ENCODE peak calls at places on chromosomes 5 and 9, in eight cellular contexts. One of them, this sample, is unnamed.

GRCh38 chr9:114291886-114292590 is 30.9 kb upstream of the ORM1 start:
- DNase-seq in fibroblast of lung: no peak
- DNase-seq in upper lobe of left lung: peak; percentile 4
- DNase-seq in psoas muscle: peak; percentile 12
- DNase-seq in iPS DF 6.9: no peak
- DNase-seq in mesenchymal stem cell: no peak
- DNase-seq in tibial nerve: peak; percentile 8
- DNase-seq in GM23338: no peak
- DNase-seq in this sample: peak; percentile 12

GRCh38 chr5:89556215-89557009 is 673.4 kb upstream of the MEF2C start:
- DNase-seq in upper lobe of left lung: no peak
- DNase-seq in tibial nerve: no peak
- DNase-seq in fibroblast of lung: peak; percentile 68
- DNase-seq in mesenchymal stem cell: peak; percentile 68
- DNase-seq in iPS DF 6.9: no peak
- DNase-seq in psoas muscle: no peak
- DNase-seq in GM23338: no peak
- DNase-seq in this sample: no peak

GRCh38 chr5:67639311-67639710 is 442.7 kb upstream of the CD180 start:
- DNase-seq in iPS DF 6.9: no peak
- DNase-seq in fibroblast of lung: no peak
- DNase-seq in upper lobe of left lung: no peak
- DNase-seq in mesenchymal stem cell: no peak
- DNase-seq in GM23338: peak; percentile 15
- DNase-seq in psoas muscle: peak; percentile 77
- DNase-seq in tibial nerve: peak; percentile 55
- DNase-seq in this sample: no peak

GRCh38 chr5:101163088-101163487 is 260.0 kb upstream of the ST8SIA4 start:
- DNase-seq in mesenchymal stem cell: no peak
- DNase-seq in iPS DF 6.9: no peak
- DNase-seq in tibial nerve: no peak
- DNase-seq in fibroblast of lung: no peak
- DNase-seq in GM23338: no peak
- DNase-seq in upper lobe of left lung: no peak
- DNase-seq in psoas muscle: no peak
- DNase-seq in this sample: no peak

GRCh38 chr9:116979461-116979860 is 292.4 kb downstream of the TRIM32 start:
- DNase-seq in psoas muscle: no peak
- DNase-seq in tibial nerve: no peak
- DNase-seq in iPS DF 6.9: no peak
- DNase-seq in upper lobe of left lung: no peak
- DNase-seq in fibroblast of lung: no peak
- DNase-seq in mesenchymal stem cell: no peak
- DNase-seq in GM23338: peak; percentile 40
- DNase-seq in this sample: no peak

GRCh38 chr5:83776437-83777031 is 55.9 kb upstream of the HAPLN1 start:
- DNase-seq in upper lobe of left lung: no peak
- DNase-seq in mesenchymal stem cell: no peak
- DNase-seq in tibial nerve: no peak
- DNase-seq in GM23338: no peak
- DNase-seq in psoas muscle: no peak
- DNase-seq in fibroblast of lung: no peak
- DNase-seq in iPS DF 6.9: no peak
- DNase-seq in this sample: no peak

GRCh38 chr5:178215263-178216002 is 11.1 kb downstream of the HNRNPAB start:
- DNase-seq in upper lobe of left lung: no peak
- DNase-seq in GM23338: no peak
- DNase-seq in psoas muscle: no peak
- DNase-seq in mesenchymal stem cell: no peak
- DNase-seq in tibial nerve: no peak
- DNase-seq in fibroblast of lung: no peak
- DNase-seq in iPS DF 6.9: no peak
- DNase-seq in this sample: no peak

GRCh38 chr5:143197260-143197656 is 206.2 kb downstream of the NR3C1 start:
- DNase-seq in GM23338: no peak
- DNase-seq in upper lobe of left lung: no peak
- DNase-seq in psoas muscle: no peak
- DNase-seq in mesenchymal stem cell: no peak
- DNase-seq in tibial nerve: no peak
- DNase-seq in fibroblast of lung: no peak
- DNase-seq in iPS DF 6.9: no peak
- DNase-seq in this sample: no peak

GRCh38 chr9:96486351-96487029 is 36.5 kb downstream of the HABP4 start:
- DNase-seq in tibial nerve: peak; percentile 54
- DNase-seq in upper lobe of left lung: peak; percentile 70
- DNase-seq in mesenchymal stem cell: peak; percentile 78
- DNase-seq in psoas muscle: peak; percentile 79
- DNase-seq in fibroblast of lung: peak; percentile 75
- DNase-seq in GM23338: no peak
- DNase-seq in iPS DF 6.9: no peak
- DNase-seq in this sample: peak; percentile 79

GRCh38 chr9:89448381-89448780 is 49.5 kb downstream of the SEMA4D start:
- DNase-seq in GM23338: no peak
- DNase-seq in iPS DF 6.9: no peak
- DNase-seq in upper lobe of left lung: no peak
- DNase-seq in tibial nerve: no peak
- DNase-seq in fibroblast of lung: no peak
- DNase-seq in psoas muscle: no peak
- DNase-seq in mesenchymal stem cell: no peak
- DNase-seq in this sample: no peak

GRCh38 chr5:158769079-158769478 is 330.6 kb downstream of the EBF1 start:
- DNase-seq in psoas muscle: no peak
- DNase-seq in fibroblast of lung: no peak
- DNase-seq in GM23338: no peak
- DNase-seq in iPS DF 6.9: no peak
- DNase-seq in tibial nerve: no peak
- DNase-seq in upper lobe of left lung: no peak
- DNase-seq in mesenchymal stem cell: no peak
- DNase-seq in this sample: no peak

GRCh38 chr5:149297340-149298023 is 25.8 kb downstream of the AFAP1L1 start:
- DNase-seq in psoas muscle: no peak
- DNase-seq in tibial nerve: no peak
- DNase-seq in fibroblast of lung: no peak
- DNase-seq in iPS DF 6.9: no peak
- DNase-seq in mesenchymal stem cell: peak; percentile 25
- DNase-seq in GM23338: no peak
- DNase-seq in upper lobe of left lung: no peak
- DNase-seq in this sample: no peak

GRCh38 chr9:81787747-81788632 is 98.6 kb upstream of the TLE1 start:
- DNase-seq in fibroblast of lung: peak; percentile 91
- DNase-seq in tibial nerve: no peak
- DNase-seq in upper lobe of left lung: no peak
- DNase-seq in GM23338: no peak
- DNase-seq in psoas muscle: peak; percentile 54
- DNase-seq in iPS DF 6.9: no peak
- DNase-seq in mesenchymal stem cell: peak; percentile 90
- DNase-seq in this sample: peak; percentile 55

GRCh38 chr9:4297795-4298254 is 2.0 kb downstream of the GLIS3 start:
- DNase-seq in mesenchymal stem cell: peak; percentile 84
- DNase-seq in upper lobe of left lung: peak; percentile 78
- DNase-seq in psoas muscle: peak; percentile 86
- DNase-seq in iPS DF 6.9: no peak
- DNase-seq in GM23338: peak; percentile 89
- DNase-seq in fibroblast of lung: peak; percentile 81
- DNase-seq in tibial nerve: peak; percentile 16
- DNase-seq in this sample: peak; percentile 75

GRCh38 chr5:52804359-52804758 is 16.6 kb downstream of the ITGA1 start:
- DNase-seq in fibroblast of lung: peak; percentile 24
- DNase-seq in GM23338: no peak
- DNase-seq in psoas muscle: no peak
- DNase-seq in upper lobe of left lung: no peak
- DNase-seq in mesenchymal stem cell: peak; percentile 51
- DNase-seq in tibial nerve: no peak
- DNase-seq in iPS DF 6.9: no peak
- DNase-seq in this sample: no peak

GRCh38 chr5:52801329-52801728 is 13.6 kb downstream of the ITGA1 start:
- DNase-seq in fibroblast of lung: peak; percentile 25
- DNase-seq in psoas muscle: no peak
- DNase-seq in iPS DF 6.9: no peak
- DNase-seq in tibial nerve: no peak
- DNase-seq in mesenchymal stem cell: peak; percentile 60
- DNase-seq in GM23338: peak; percentile 31
- DNase-seq in upper lobe of left lung: peak; percentile 22
- DNase-seq in this sample: no peak

GRCh38 chr5:52799983-52800393 is 12.3 kb downstream of the ITGA1 start:
- DNase-seq in psoas muscle: peak; percentile 98
- DNase-seq in mesenchymal stem cell: peak; percentile 96
- DNase-seq in iPS DF 6.9: peak; percentile 76
- DNase-seq in GM23338: peak; percentile 93
- DNase-seq in tibial nerve: peak; percentile 81
- DNase-seq in fibroblast of lung: peak; percentile 94
- DNase-seq in upper lobe of left lung: peak; percentile 95
- DNase-seq in this sample: peak; percentile 94

GRCh38 chr5:52800394-52801213 is 12.9 kb downstream of the ITGA1 start:
- DNase-seq in tibial nerve: peak; percentile 21
- DNase-seq in mesenchymal stem cell: peak; percentile 87
- DNase-seq in upper lobe of left lung: peak; percentile 86
- DNase-seq in GM23338: peak; percentile 66
- DNase-seq in fibroblast of lung: peak; percentile 68
- DNase-seq in psoas muscle: peak; percentile 79
- DNase-seq in iPS DF 6.9: no peak
- DNase-seq in this sample: peak; percentile 86

DNA sequence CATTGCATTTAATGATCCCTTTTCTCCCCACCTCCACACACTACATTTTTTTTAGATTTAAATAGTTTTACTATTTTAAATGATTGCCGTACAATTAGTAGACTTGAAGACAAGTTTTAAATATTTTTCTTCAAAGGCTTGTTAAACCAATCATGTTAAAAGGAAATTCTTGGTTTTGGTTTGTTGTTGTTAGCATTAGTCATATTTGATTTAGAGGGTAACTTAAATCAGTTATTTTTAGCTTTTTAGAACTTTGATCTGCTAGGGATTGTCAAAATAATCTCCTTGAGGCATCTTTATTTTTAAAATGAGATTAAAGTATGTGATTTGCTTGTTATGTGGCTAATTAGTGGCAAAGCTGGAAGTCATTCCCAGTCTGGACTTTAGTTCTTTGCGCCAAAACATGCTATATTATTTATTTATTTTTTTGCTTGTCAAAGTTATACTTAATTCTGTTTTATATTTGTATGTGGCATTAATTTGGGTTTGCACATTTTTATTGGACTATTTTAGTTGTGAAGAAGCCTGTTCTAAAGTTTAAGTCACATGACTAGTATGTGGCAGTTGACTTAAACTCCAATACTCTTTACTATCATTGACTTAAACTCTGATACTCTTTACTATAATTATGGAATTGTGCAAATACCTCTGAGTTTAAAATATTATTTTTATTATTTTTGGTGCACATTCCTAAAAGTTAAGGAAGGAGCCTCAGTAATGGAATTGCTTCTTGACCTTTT is 14.7 kb downstream of the ITGA1 start:
- DNase-seq in mesenchymal stem cell: no peak
- DNase-seq in upper lobe of left lung: no peak
- DNase-seq in fibroblast of lung: peak; percentile 29
- DNase-seq in psoas muscle: no peak
- DNase-seq in iPS DF 6.9: no peak
- DNase-seq in GM23338: no peak
- DNase-seq in tibial nerve: no peak
- DNase-seq in this sample: no peak
- H3K4me3 ChIP-seq in mesenchymal stem cell: peak overlapping the region; percentile 89
- H3K4me3 ChIP-seq in upper lobe of left lung: peak overlapping the region; percentile 60
- H3K4me3 ChIP-seq in fibroblast of lung: peak overlapping the region; percentile 88
- H3K4me3 ChIP-seq in psoas muscle: peak overlapping the region; percentile 83
- H3K4me3 ChIP-seq in iPS DF 6.9: no peak overlapping the region
- H3K4me3 ChIP-seq in GM23338: peak overlapping the region; percentile 72
- H3K4me3 ChIP-seq in tibial nerve: peak overlapping the region; percentile 2
- H3K4me3 ChIP-seq in this sample: peak overlapping the region; percentile 58

GRCh38 chr9:127963041-127963358 is 17.8 kb downstream of the EEIG1 start:
- DNase-seq in GM23338: no peak
- DNase-seq in psoas muscle: no peak
- DNase-seq in tibial nerve: no peak
- DNase-seq in mesenchymal stem cell: no peak
- DNase-seq in upper lobe of left lung: no peak
- DNase-seq in fibroblast of lung: no peak
- DNase-seq in iPS DF 6.9: no peak
- DNase-seq in this sample: no peak

GRCh38 chr9:127961613-127962150 is 19.1 kb downstream of the EEIG1 start:
- DNase-seq in mesenchymal stem cell: no peak
- DNase-seq in upper lobe of left lung: no peak
- DNase-seq in GM23338: no peak
- DNase-seq in tibial nerve: no peak
- DNase-seq in psoas muscle: no peak
- DNase-seq in iPS DF 6.9: no peak
- DNase-seq in fibroblast of lung: no peak
- DNase-seq in this sample: no peak

GRCh38 chr9:127962278-127962677 is 18.5 kb downstream of the EEIG1 start:
- DNase-seq in mesenchymal stem cell: no peak
- DNase-seq in upper lobe of left lung: no peak
- DNase-seq in tibial nerve: no peak
- DNase-seq in GM23338: no peak
- DNase-seq in iPS DF 6.9: no peak
- DNase-seq in fibroblast of lung: no peak
- DNase-seq in psoas muscle: no peak
- DNase-seq in this sample: no peak

GRCh38 chr9:127961166-127961490 is 19.7 kb downstream of the EEIG1 start:
- DNase-seq in upper lobe of left lung: no peak
- DNase-seq in GM23338: no peak
- DNase-seq in iPS DF 6.9: no peak
- DNase-seq in fibroblast of lung: no peak
- DNase-seq in tibial nerve: no peak
- DNase-seq in psoas muscle: no peak
- DNase-seq in mesenchymal stem cell: no peak
- DNase-seq in this sample: no peak

GRCh38 chr9:127963359-127964064 is 17.3 kb downstream of the EEIG1 start:
- DNase-seq in GM23338: no peak
- DNase-seq in tibial nerve: no peak
- DNase-seq in mesenchymal stem cell: no peak
- DNase-seq in iPS DF 6.9: no peak
- DNase-seq in upper lobe of left lung: no peak
- DNase-seq in psoas muscle: no peak
- DNase-seq in fibroblast of lung: no peak
- DNase-seq in this sample: peak; percentile 77
- H3K27ac ChIP-seq in GM23338: peak overlapping the region; percentile 26
- H3K27ac ChIP-seq in tibial nerve: peak overlapping the region; percentile 90
- H3K27ac ChIP-seq in mesenchymal stem cell: no peak overlapping the region
- H3K27ac ChIP-seq in iPS DF 6.9: no peak overlapping the region
- H3K27ac ChIP-seq in upper lobe of left lung: peak overlapping the region; percentile 88
- H3K27ac ChIP-seq in psoas muscle: peak overlapping the region; percentile 14
- H3K27ac ChIP-seq in fibroblast of lung: no peak overlapping the region
- H3K27ac ChIP-seq in this sample: peak overlapping the region; percentile 94

GRCh38 chr5:141511771-141512325 is 23.0 kb downstream of the PCDHGC5 start:
- DNase-seq in GM23338: no peak
- DNase-seq in fibroblast of lung: no peak
- DNase-seq in tibial nerve: no peak
- DNase-seq in iPS DF 6.9: no peak
- DNase-seq in psoas muscle: no peak
- DNase-seq in upper lobe of left lung: no peak
- DNase-seq in mesenchymal stem cell: no peak
- DNase-seq in this sample: no peak
- H3K4me1 ChIP-seq in GM23338: peaks cover 28% of the 10 kb centered on the region
- H3K4me1 ChIP-seq in fibroblast of lung: peaks cover 63% of the 10 kb centered on the region
- H3K4me1 ChIP-seq in tibial nerve: peaks cover 84% of the 10 kb centered on the region
- H3K4me1 ChIP-seq in iPS DF 6.9: peaks cover 3% of the 10 kb centered on the region
- H3K4me1 ChIP-seq in psoas muscle: peaks cover 64% of the 10 kb centered on the region
- H3K4me1 ChIP-seq in upper lobe of left lung: peaks cover 59% of the 10 kb centered on the region
- H3K4me1 ChIP-seq in mesenchymal stem cell: peaks cover 65% of the 10 kb centered on the region
- H3K4me1 ChIP-seq in this sample: peaks cover 66% of the 10 kb centered on the region

DNA sequence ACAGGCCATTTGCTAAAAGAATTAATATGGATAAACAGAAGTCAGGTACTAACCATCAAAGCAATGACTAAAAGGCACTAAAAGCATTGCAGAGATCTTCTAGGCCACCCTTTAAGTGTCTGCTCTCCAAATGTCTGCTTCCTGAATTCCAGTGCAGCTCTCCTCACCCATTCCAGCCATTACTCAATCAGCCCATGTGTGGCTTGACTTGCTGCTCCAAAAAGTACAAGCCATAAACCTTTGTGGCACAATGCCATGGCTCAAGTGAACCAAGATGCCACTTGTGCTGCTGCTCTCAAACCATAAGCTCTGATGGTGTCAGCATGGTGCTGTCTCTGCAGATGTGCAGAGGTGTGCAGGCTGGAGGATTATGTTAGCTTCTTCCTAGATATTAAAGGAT is 290.2 kb upstream of the POU5F2 start:
- DNase-seq in upper lobe of left lung: peak; percentile 58
- DNase-seq in tibial nerve: no peak
- DNase-seq in GM23338: no peak
- DNase-seq in mesenchymal stem cell: no peak
- DNase-seq in fibroblast of lung: peak; percentile 8
- DNase-seq in iPS DF 6.9: no peak
- DNase-seq in psoas muscle: no peak
- DNase-seq in this sample: no peak
- H3K4me3 ChIP-seq in upper lobe of left lung: no peak overlapping the region
- H3K4me3 ChIP-seq in tibial nerve: no peak overlapping the region
- H3K4me3 ChIP-seq in GM23338: no peak overlapping the region
- H3K4me3 ChIP-seq in mesenchymal stem cell: no peak overlapping the region
- H3K4me3 ChIP-seq in fibroblast of lung: no peak overlapping the region
- H3K4me3 ChIP-seq in iPS DF 6.9: no peak overlapping the region
- H3K4me3 ChIP-seq in psoas muscle: no peak overlapping the region
- H3K4me3 ChIP-seq in this sample: no peak overlapping the region